ENCODE peak calls at places on chromosomes 4 and X, in seven cellular contexts. D is ovary, B is AG09309, J is GM12865, O is cardiac fibroblast, F is mammary epithelial cell, K is GM12878. Z is an unnamed sample.

GRCh38 chr4:12879500-12879899 is 604.6 kb downstream of the RAB28 start:
- DNase-seq in O (no peak), J (no peak), K (no peak), D (no peak), B (no peak), F (no peak), Z (no peak)

GRCh38 chrX:72128881-72129280 is 2.8 kb downstream of the RTL5 start:
- DNase-seq in F (no peak), D (no peak), K (no peak), B (no peak), O (peak; percentile 23), J (peak; percentile 18), Z (no peak)

GRCh38 chr4:101689220-101689619 is 101.3 kb upstream of the BANK1 start:
- DNase-seq in D (no peak), F (no peak), O (no peak), J (no peak), B (no peak), K (no peak), Z (no peak)

GRCh38 chr4:184313710-184314659 is 96.3 kb upstream of the ENPP6 start:
- DNase-seq in B (no peak), O (no peak), J (peak; percentile 97), F (no peak), K (peak; percentile 94), D (no peak), Z (peak; percentile 90)

GRCh38 chrX:13194291-13195103 is 125.4 kb downstream of the ATXN3L start:
- DNase-seq in F (no peak), O (peak; percentile 33), J (peak; percentile 4), D (no peak), B (no peak), K (no peak), Z (no peak)

GRCh38 chr4:133151681-133152329 is 2.7 kb downstream of the PCDH10 start:
- DNase-seq in O (no peak), K (no peak), D (no peak), J (no peak), B (no peak), F (no peak), Z (no peak)

GRCh38 chrX:124529786-124530185 is 183.4 kb downstream of the SH2D1A start:
- DNase-seq in J (no peak), D (no peak), K (no peak), O (no peak), F (peak; percentile 28), B (no peak), Z (no peak)

GRCh38 chr4:89954906-89955305 is 60.3 kb downstream of the MMRN1 start:
- DNase-seq in B (no peak), F (no peak), O (no peak), D (no peak), J (no peak), K (no peak), Z (no peak)

GRCh38 chr4:139530833-139531427 is 25.1 kb downstream of the SETD7 start:
- DNase-seq in F (peak; percentile 29), O (peak; percentile 61), K (no peak), J (peak; percentile 51), B (no peak), D (peak; percentile 55), Z (no peak)

GRCh38 chr4:39548425-39549067 is 21.3 kb upstream of the UGDH start:
- DNase-seq in D (no peak), B (no peak), J (no peak), O (peak; percentile 41), F (no peak), K (no peak), Z (no peak)

GRCh38 chrX:41313419-41313818 is 20.5 kb upstream of the DDX3X start:
- DNase-seq in O (peak; percentile 90), F (no peak), D (no peak), J (no peak), K (no peak), B (peak; percentile 71), Z (no peak)

GRCh38 chrX:138885886-138886285 is 174.4 kb upstream of the FGF13 start:
- DNase-seq in D (no peak), B (no peak), F (peak; percentile 5), J (no peak), K (no peak), O (peak; percentile 31), Z (no peak)

GRCh38 chr4:86048426-86048825 is 311.4 kb downstream of the MAPK10 start:
- DNase-seq in J (no peak), F (peak; percentile 74), O (peak; percentile 33), B (no peak), D (no peak), K (no peak), Z (no peak)

GRCh38 chr4:150581611-150582010 is 340 bp upstream of the MAB21L2 start:
- DNase-seq in F (no peak), D (no peak), O (peak; percentile 64), K (no peak), B (no peak), J (no peak), Z (no peak)

GRCh38 chr4:55175779-55176231 is 50.4 kb upstream of the KDR start:
- DNase-seq in O (peak; percentile 87), F (no peak), K (no peak), B (no peak), J (no peak), D (no peak), Z (no peak)

GRCh38 chrX:118189628-118190027 is 73.0 kb upstream of the KLHL13 start:
- DNase-seq in F (no peak), O (no peak), D (no peak), K (no peak), J (no peak), B (no peak), Z (no peak)

GRCh38 chr4:164215113-164215741 is 538.7 kb upstream of the SMIM31 start:
- DNase-seq in O (no peak), F (no peak), K (no peak), J (no peak), D (no peak), B (no peak), Z (no peak)

GRCh38 chr4:152109585-152110509 is 349.0 kb upstream of the GATB start:
- DNase-seq in O (no peak), F (no peak), D (no peak), J (no peak), K (no peak), B (no peak), Z (no peak)

GRCh38 chr4:182126096-182126495 is 117.1 kb upstream of the TENM3 start:
- DNase-seq in D (no peak), J (no peak), K (no peak), O (no peak), F (peak; percentile 95), B (no peak), Z (no peak)

GRCh38 chr4:68658672-68659071 is 11.8 kb downstream of the UGT2B15 start:
- DNase-seq in J (no peak), K (no peak), O (no peak), F (no peak), D (no peak), B (no peak), Z (no peak)

GRCh38 chrX:40278340-40279090 is 180.8 kb upstream of the BCOR start:
- DNase-seq in O (no peak), F (no peak), J (peak; percentile 22), D (no peak), B (no peak), K (no peak), Z (no peak)

GRCh38 chr4:153341575-153342090 is 2.9 kb upstream of the MND1 start:
- DNase-seq in K (no peak), B (no peak), F (peak; percentile 50), J (peak; percentile 42), D (no peak), O (peak; percentile 56), Z (no peak)

GRCh38 chrX:22278375-22278774 is 5.7 kb downstream of the CBLL2 start:
- DNase-seq in J (no peak), K (no peak), B (no peak), F (peak; percentile 19), D (no peak), O (peak; percentile 5), Z (no peak)

DNA sequence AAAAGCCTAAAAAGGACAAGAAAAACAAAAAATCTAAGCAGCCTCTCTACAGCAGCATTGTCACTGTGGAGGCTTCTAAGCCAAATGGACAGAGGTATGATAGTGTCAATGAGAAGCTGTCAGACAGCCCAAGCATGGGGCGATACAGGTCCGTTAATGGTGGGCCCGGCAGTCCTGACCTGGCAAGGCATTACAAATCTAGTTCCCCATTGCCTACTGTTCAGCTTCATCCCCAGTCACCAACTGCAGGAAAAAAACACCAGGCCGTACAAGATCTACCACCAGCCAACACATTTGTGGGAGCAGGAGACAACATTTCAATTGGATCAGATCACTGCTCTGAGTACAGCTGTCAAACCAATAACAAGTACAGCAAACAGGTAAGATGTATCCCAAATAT is 4.0 kb downstream of the PCDH7 start:
- DNase-seq in J (no peak), K (no peak), O (no peak), D (no peak), B (no peak), F (no peak), Z (no peak)
- H3K4me3 ChIP-seq in J (no peak overlapping the region), K (no peak overlapping the region), O (no peak overlapping the region), D (peak overlapping the region; percentile 57), B (peak overlapping the region; percentile 33), F (peak overlapping the region; percentile 42), Z (no peak overlapping the region)

GRCh38 chrX:110001702-110002299 is 1.1 kb upstream of the TMEM164 start:
- DNase-seq in B (no peak), F (no peak), J (no peak), K (no peak), O (no peak), D (no peak), Z (no peak)
- TF ChIP-seq CTCF in B (no peak), F (no peak), J (no peak), K (no peak), O (no peak), D (no peak), Z (no peak)

DNA sequence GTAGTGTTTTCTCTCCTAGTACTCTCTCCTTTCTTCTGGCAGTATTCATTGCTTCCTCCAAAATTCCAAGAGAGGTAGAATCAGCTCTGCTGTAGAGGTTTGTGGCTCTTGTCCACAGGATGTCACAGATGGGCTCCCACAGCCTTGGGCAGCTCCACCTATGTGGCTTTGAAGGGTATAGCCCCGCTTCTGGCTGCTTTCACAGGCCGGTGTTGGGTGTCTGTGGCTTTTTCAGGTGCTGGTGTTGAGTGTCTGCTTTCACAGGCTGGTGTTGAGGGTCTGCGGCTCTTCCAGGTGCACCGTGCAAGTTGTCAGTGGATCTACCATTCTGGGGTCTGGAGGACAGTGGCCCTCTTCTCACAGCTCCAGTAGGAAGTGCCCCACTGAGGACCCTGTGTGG is 7.9 kb upstream of the AADAT start:
- DNase-seq in K (no peak), B (no peak), O (no peak), D (no peak), F (no peak), J (no peak), Z (no peak)
- H3K4me3 ChIP-seq in K (no peak overlapping the region), B (no peak overlapping the region), O (no peak overlapping the region), D (no peak overlapping the region), F (no peak overlapping the region), J (no peak overlapping the region), Z (no peak overlapping the region)

GRCh38 chr4:87179751-87180150 is 40.7 kb downstream of the KLHL8 start:
- DNase-seq in J (no peak), D (no peak), O (peak; percentile 29), F (peak; percentile 2), K (no peak), B (peak; percentile 17), Z (no peak)
- TF ChIP-seq CTCF in J (no peak), D (no peak), O (no peak), F (no peak), K (no peak), B (no peak), Z (no peak)

GRCh38 chr4:176195184-176195978 is at the start of gene SPATA4:
- DNase-seq in O (peak; percentile 93), B (peak; percentile 63), K (peak; percentile 84), F (peak; percentile 84), J (peak; percentile 97), D (peak; percentile 92), Z (peak; percentile 90)
- H3K4me3 ChIP-seq in O (peak within 1 kb of the TSS; percentile 79), B (peak within 1 kb of the TSS; percentile 48), K (peak within 1 kb of the TSS; percentile 66), F (peak within 1 kb of the TSS; percentile 79), J (peak within 1 kb of the TSS; percentile 57), D (peak within 1 kb of the TSS; percentile 66), Z (peak within 1 kb of the TSS; percentile 34)